ENCODE peak calls at places on chromosome 13, in five cellular contexts. One of them, this sample, is unnamed.

GRCh38 chr13:89486065-89486464 is 1814.9 kb downstream of the SLITRK5 start:
- DNase-seq in heart left ventricle: no peak
- DNase-seq in B cell: no peak
- DNase-seq in MCF 10A: no peak
- DNase-seq in endothelial cell: no peak
- DNase-seq in this sample: no peak

GRCh38 chr13:108700421-108701170 is 71.2 kb downstream of the MYO16 start:
- DNase-seq in heart left ventricle: no peak
- DNase-seq in B cell: no peak
- DNase-seq in endothelial cell: no peak
- DNase-seq in MCF 10A: peak
- DNase-seq in this sample: no peak

GRCh38 chr13:111327701-111328100 is 7.3 kb downstream of the TEX29 start:
- DNase-seq in B cell: no peak
- DNase-seq in heart left ventricle: no peak
- DNase-seq in endothelial cell: no peak
- DNase-seq in MCF 10A: no peak
- DNase-seq in this sample: no peak

GRCh38 chr13:24271231-24271610 is 38.2 kb upstream of the C1QTNF9 start:
- DNase-seq in heart left ventricle: no peak
- DNase-seq in MCF 10A: no peak
- DNase-seq in B cell: no peak
- DNase-seq in endothelial cell: no peak
- DNase-seq in this sample: no peak

GRCh38 chr13:58531614-58532013 is 900.1 kb downstream of the PCDH17 start:
- DNase-seq in MCF 10A: no peak
- DNase-seq in B cell: no peak
- DNase-seq in heart left ventricle: no peak
- DNase-seq in endothelial cell: no peak
- DNase-seq in this sample: no peak

GRCh38 chr13:91699863-91700262 is 301.4 kb downstream of the GPC5 start:
- DNase-seq in MCF 10A: no peak
- DNase-seq in heart left ventricle: no peak
- DNase-seq in B cell: no peak
- DNase-seq in endothelial cell: no peak
- DNase-seq in this sample: no peak

GRCh38 chr13:70723732-70724131 is 615.5 kb upstream of the KLHL1 start:
- DNase-seq in B cell: no peak
- DNase-seq in MCF 10A: peak
- DNase-seq in heart left ventricle: no peak
- DNase-seq in endothelial cell: no peak
- DNase-seq in this sample: no peak

GRCh38 chr13:49022472-49023144 is 46.9 kb downstream of the FNDC3A start:
- DNase-seq in B cell: no peak
- DNase-seq in MCF 10A: peak
- DNase-seq in endothelial cell: no peak
- DNase-seq in heart left ventricle: no peak
- DNase-seq in this sample: no peak

GRCh38 chr13:105518086-105518485 is 1017.4 kb downstream of the EFNB2 start:
- DNase-seq in MCF 10A: no peak
- DNase-seq in B cell: no peak
- DNase-seq in heart left ventricle: no peak
- DNase-seq in endothelial cell: no peak
- DNase-seq in this sample: no peak

GRCh38 chr13:85618514-85618913 is 180.7 kb downstream of the SLITRK6 start:
- DNase-seq in B cell: no peak
- DNase-seq in heart left ventricle: no peak
- DNase-seq in endothelial cell: no peak
- DNase-seq in MCF 10A: no peak
- DNase-seq in this sample: no peak

GRCh38 chr13:73677041-73677589 is 457.1 kb downstream of the KLF12 start:
- DNase-seq in MCF 10A: peak
- DNase-seq in heart left ventricle: no peak
- DNase-seq in B cell: no peak
- DNase-seq in endothelial cell: no peak
- DNase-seq in this sample: no peak

GRCh38 chr13:40109324-40109958 is 454.0 kb downstream of the COG6 start:
- DNase-seq in endothelial cell: no peak
- DNase-seq in B cell: no peak
- DNase-seq in MCF 10A: peak
- DNase-seq in heart left ventricle: no peak
- DNase-seq in this sample: no peak

GRCh38 chr13:111404746-111405145 is 84.3 kb downstream of the TEX29 start:
- DNase-seq in endothelial cell: no peak
- DNase-seq in heart left ventricle: no peak
- DNase-seq in MCF 10A: no peak
- DNase-seq in B cell: no peak
- DNase-seq in this sample: no peak

GRCh38 chr13:106100261-106100919 is 435.1 kb downstream of the EFNB2 start:
- DNase-seq in B cell: no peak
- DNase-seq in MCF 10A: peak
- DNase-seq in heart left ventricle: peak
- DNase-seq in endothelial cell: peak
- DNase-seq in this sample: peak

GRCh38 chr13:59363950-59364349 is 799.8 kb downstream of the DIAPH3 start:
- DNase-seq in heart left ventricle: no peak
- DNase-seq in MCF 10A: no peak
- DNase-seq in B cell: no peak
- DNase-seq in endothelial cell: no peak
- DNase-seq in this sample: no peak

GRCh38 chr13:34515201-34515600 is 426.9 kb upstream of the NBEA start:
- DNase-seq in endothelial cell: no peak
- DNase-seq in B cell: no peak
- DNase-seq in MCF 10A: no peak
- DNase-seq in heart left ventricle: no peak
- DNase-seq in this sample: no peak

GRCh38 chr13:27926644-27927434 is 7.0 kb downstream of the PDX1 start:
- DNase-seq in MCF 10A: no peak
- DNase-seq in endothelial cell: no peak
- DNase-seq in B cell: peak
- DNase-seq in heart left ventricle: no peak
- DNase-seq in this sample: peak

GRCh38 chr13:105960326-105960725 is 575.1 kb downstream of the EFNB2 start:
- DNase-seq in B cell: no peak
- DNase-seq in endothelial cell: no peak
- DNase-seq in MCF 10A: no peak
- DNase-seq in heart left ventricle: no peak
- DNase-seq in this sample: no peak

GRCh38 chr13:46799139-46799538 is 2.2 kb upstream of the ESD start:
- DNase-seq in heart left ventricle: no peak
- DNase-seq in MCF 10A: no peak
- DNase-seq in B cell: no peak
- DNase-seq in endothelial cell: no peak
- DNase-seq in this sample: no peak

GRCh38 chr13:25575562-25575961 is 203.8 kb downstream of the ATP8A2 start:
- DNase-seq in endothelial cell: no peak
- DNase-seq in B cell: no peak
- DNase-seq in heart left ventricle: no peak
- DNase-seq in MCF 10A: no peak
- DNase-seq in this sample: no peak

GRCh38 chr13:22740264-22740663 is 440.5 kb upstream of the SGCG start:
- DNase-seq in endothelial cell: peak
- DNase-seq in MCF 10A: no peak
- DNase-seq in B cell: no peak
- DNase-seq in heart left ventricle: no peak
- DNase-seq in this sample: no peak
- TF ChIP-seq CTCF in endothelial cell: peak
- TF ChIP-seq CTCF in MCF 10A: peak
- TF ChIP-seq CTCF in B cell: no peak
- TF ChIP-seq CTCF in heart left ventricle: no peak
- TF ChIP-seq CTCF in this sample: peak

GRCh38 chr13:67075239-67075638 is 154.9 kb downstream of the PCDH9 start:
- DNase-seq in heart left ventricle: no peak
- DNase-seq in B cell: no peak
- DNase-seq in endothelial cell: no peak
- DNase-seq in MCF 10A: peak
- DNase-seq in this sample: no peak
- TF ChIP-seq CTCF in heart left ventricle: peak
- TF ChIP-seq CTCF in B cell: no peak
- TF ChIP-seq CTCF in endothelial cell: no peak
- TF ChIP-seq CTCF in MCF 10A: peak
- TF ChIP-seq CTCF in this sample: no peak

GRCh38 chr13:20231839-20232555 is at the start of gene GJB6:
- DNase-seq in B cell: peak
- DNase-seq in heart left ventricle: no peak
- DNase-seq in endothelial cell: peak
- DNase-seq in MCF 10A: no peak
- DNase-seq in this sample: peak
- TF ChIP-seq CTCF in B cell: no peak
- TF ChIP-seq CTCF in heart left ventricle: no peak
- TF ChIP-seq CTCF in endothelial cell: no peak
- TF ChIP-seq CTCF in MCF 10A: no peak
- TF ChIP-seq CTCF in this sample: no peak

DNA sequence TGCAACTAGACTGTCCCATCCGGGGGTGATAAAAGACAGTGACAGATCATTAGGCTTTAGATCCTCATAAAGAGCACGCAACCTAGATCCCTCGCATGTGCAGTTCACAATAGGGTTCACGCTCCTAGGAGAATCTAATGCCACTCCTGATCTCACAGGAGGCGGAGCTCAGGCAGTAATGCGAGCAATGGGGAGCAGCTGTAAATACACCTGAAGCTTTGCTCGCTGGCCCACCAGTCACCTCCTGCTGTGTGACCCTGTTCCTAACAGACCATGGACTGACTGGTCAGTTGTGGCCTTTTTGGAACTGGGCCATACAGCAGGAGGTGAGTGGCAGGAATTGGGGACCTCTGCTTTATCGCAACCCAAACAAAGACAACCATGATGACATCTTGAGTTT is 173.2 kb downstream of the DLEU7 start:
- DNase-seq in B cell: no peak
- DNase-seq in MCF 10A: no peak
- DNase-seq in endothelial cell: no peak
- DNase-seq in heart left ventricle: no peak
- DNase-seq in this sample: no peak
- TF ChIP-seq CTCF in B cell: no peak
- TF ChIP-seq CTCF in MCF 10A: no peak
- TF ChIP-seq CTCF in endothelial cell: no peak
- TF ChIP-seq CTCF in heart left ventricle: no peak
- TF ChIP-seq CTCF in this sample: no peak

GRCh38 chr13:98879127-98879520 is 98.7 kb downstream of the DOCK9 start:
- DNase-seq in MCF 10A: no peak
- DNase-seq in heart left ventricle: no peak
- DNase-seq in endothelial cell: no peak
- DNase-seq in B cell: no peak
- DNase-seq in this sample: no peak
- TF ChIP-seq CTCF in MCF 10A: no peak
- TF ChIP-seq CTCF in heart left ventricle: no peak
- TF ChIP-seq CTCF in endothelial cell: no peak
- TF ChIP-seq CTCF in B cell: no peak
- TF ChIP-seq CTCF in this sample: no peak

GRCh38 chr13:37047032-37047431 is 12.5 kb downstream of the SUPT20H start:
- DNase-seq in endothelial cell: no peak
- DNase-seq in heart left ventricle: no peak
- DNase-seq in B cell: no peak
- DNase-seq in MCF 10A: no peak
- DNase-seq in this sample: no peak

GRCh38 chr13:37047846-37048245 is 11.6 kb downstream of the SUPT20H start:
- DNase-seq in endothelial cell: no peak
- DNase-seq in heart left ventricle: no peak
- DNase-seq in B cell: no peak
- DNase-seq in MCF 10A: no peak
- DNase-seq in this sample: no peak

GRCh38 chr13:37046062-37046461 is 13.4 kb downstream of the SUPT20H start:
- DNase-seq in B cell: no peak
- DNase-seq in endothelial cell: no peak
- DNase-seq in heart left ventricle: no peak
- DNase-seq in MCF 10A: no peak
- DNase-seq in this sample: no peak

DNA sequence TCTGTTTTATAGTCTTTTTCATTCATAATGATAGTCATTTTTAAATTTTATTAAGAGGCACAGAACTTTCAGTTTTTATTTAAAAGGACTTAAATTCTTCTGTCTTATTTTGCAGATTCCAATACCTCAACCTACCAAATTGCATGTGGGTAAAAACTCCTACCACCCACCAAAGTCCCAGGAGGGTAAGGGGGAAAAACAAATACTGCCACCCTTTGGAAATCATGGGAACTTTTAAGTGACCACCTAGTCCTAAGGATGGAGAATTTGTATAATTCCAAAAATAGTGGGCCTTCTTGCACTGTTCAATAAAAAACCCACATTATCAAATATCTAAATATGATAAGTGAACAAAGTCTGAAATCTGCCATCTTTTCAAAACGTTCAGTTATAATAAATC is 9.7 kb downstream of the SUPT20H start:
- DNase-seq in endothelial cell: no peak
- DNase-seq in heart left ventricle: no peak
- DNase-seq in B cell: no peak
- DNase-seq in MCF 10A: no peak
- DNase-seq in this sample: no peak
- TF ChIP-seq CTCF in endothelial cell: peak
- TF ChIP-seq CTCF in heart left ventricle: no peak
- TF ChIP-seq CTCF in B cell: no peak
- TF ChIP-seq CTCF in MCF 10A: no peak
- TF ChIP-seq CTCF in this sample: no peak

GRCh38 chr13:98581377-98581776 is 4.5 kb upstream of the STK24 start:
- DNase-seq in heart left ventricle: no peak
- DNase-seq in B cell: no peak
- DNase-seq in endothelial cell: no peak
- DNase-seq in MCF 10A: no peak
- DNase-seq in this sample: no peak
- TF ChIP-seq CTCF in heart left ventricle: no peak
- TF ChIP-seq CTCF in B cell: no peak
- TF ChIP-seq CTCF in endothelial cell: no peak
- TF ChIP-seq CTCF in MCF 10A: no peak
- TF ChIP-seq CTCF in this sample: no peak

This sample was measured in nephron progenitor cell.